ENCODE peak calls at places on chromosome X, in eight cellular contexts. X, Z, D, A, C, Y, O and K are unnamed samples.

GRCh38 chrX:3256868-3257267 is 89.6 kb downstream of the MXRA5 start:
- DNase-seq in X (no peak), Z (no peak), D (no peak), A (peak), C (no peak), Y (no peak), O (no peak), K (no peak)

GRCh38 chrX:85303544-85303943 is 59.8 kb downstream of the ZNF711 start:
- DNase-seq in X (no peak), Z (no peak), D (no peak), A (no peak), C (no peak), Y (no peak), O (no peak), K (no peak)

GRCh38 chrX:23341452-23341851 is 6.8 kb downstream of the PTCHD1 start:
- DNase-seq in X (no peak), Z (no peak), D (no peak), A (no peak), C (no peak), Y (no peak), O (no peak), K (no peak)

GRCh38 chrX:122934131-122934530 is 249.9 kb upstream of the GRIA3 start:
- DNase-seq in X (no peak), Z (no peak), D (no peak), A (no peak), C (no peak), Y (no peak), O (no peak), K (no peak)

GRCh38 chrX:115889121-115889890 is 281.2 kb upstream of the AGTR2 start:
- DNase-seq in X (no peak), Z (no peak), D (peak), A (no peak), C (no peak), Y (no peak), O (no peak), K (no peak)

GRCh38 chrX:40423299-40423698 is 157.5 kb upstream of the ATP6AP2 start:
- DNase-seq in X (no peak), Z (no peak), D (peak), A (no peak), C (no peak), Y (no peak), O (no peak), K (no peak)

GRCh38 chrX:11755724-11756123 is 2.3 kb upstream of the MSL3 start:
- DNase-seq in X (no peak), Z (no peak), D (no peak), A (no peak), C (no peak), Y (no peak), O (no peak), K (no peak)

GRCh38 chrX:43068639-43069038 is 290.7 kb upstream of the PPP1R2C start:
- DNase-seq in X (no peak), Z (no peak), D (no peak), A (no peak), C (no peak), Y (no peak), O (no peak), K (no peak)

GRCh38 chrX:67604979-67605703 is 61.3 kb downstream of the AR start:
- DNase-seq in X (no peak), Z (peak), D (no peak), A (no peak), C (peak), Y (no peak), O (no peak), K (peak)

GRCh38 chrX:68681443-68681941 is 34.0 kb downstream of the STARD8 start:
- DNase-seq in X (no peak), Z (no peak), D (no peak), A (peak), C (no peak), Y (peak), O (no peak), K (no peak)

GRCh38 chrX:125953769-125954168 is 212.3 kb downstream of the DCAF12L2 start:
- DNase-seq in X (no peak), Z (no peak), D (no peak), A (no peak), C (no peak), Y (no peak), O (no peak), K (no peak)

GRCh38 chrX:140500427-140500826 is 4.4 kb downstream of the SOX3 start:
- DNase-seq in X (no peak), Z (no peak), D (no peak), A (no peak), C (no peak), Y (peak), O (no peak), K (no peak)

GRCh38 chrX:17826609-17827496 is 34.2 kb downstream of the RAI2 start:
- DNase-seq in X (no peak), Z (no peak), D (no peak), A (no peak), C (no peak), Y (no peak), O (no peak), K (no peak)

GRCh38 chrX:115561605-115562491 is 874 bp downstream of the PLS3 start:
- DNase-seq in X (peak), Z (peak), D (peak), A (peak), C (peak), Y (no peak), O (no peak), K (no peak)

GRCh38 chrX:53479295-53479694 is 45.1 kb upstream of the HSD17B10 start:
- DNase-seq in X (no peak), Z (peak), D (no peak), A (no peak), C (no peak), Y (peak), O (no peak), K (no peak)

GRCh38 chrX:139932077-139932900 is 564 bp downstream of the ATP11C start:
- DNase-seq in X (peak), Z (peak), D (no peak), A (peak), C (peak), Y (peak), O (peak), K (peak)

GRCh38 chrX:31590581-31591113 is 518.8 kb upstream of the FTHL17 start:
- DNase-seq in X (no peak), Z (no peak), D (no peak), A (no peak), C (peak), Y (no peak), O (no peak), K (no peak)

GRCh38 chrX:21944136-21944615 is 3.7 kb downstream of the SMS start:
- DNase-seq in X (no peak), Z (no peak), D (peak), A (no peak), C (no peak), Y (no peak), O (no peak), K (no peak)

GRCh38 chrX:132272826-132273225 is 53.6 kb upstream of the RAP2C start:
- DNase-seq in X (no peak), Z (no peak), D (no peak), A (no peak), C (no peak), Y (no peak), O (no peak), K (no peak)

GRCh38 chrX:132615396-132616131 is 126.7 kb upstream of the MBNL3 start:
- DNase-seq in X (peak), Z (peak), D (peak), A (peak), C (peak), Y (peak), O (no peak), K (peak)

GRCh38 chrX:100658936-100659335 is 14.9 kb downstream of the SRPX2 start:
- DNase-seq in X (no peak), Z (no peak), D (no peak), A (no peak), C (peak), Y (no peak), O (no peak), K (no peak)

GRCh38 chrX:50941638-50942037 is 31.1 kb downstream of the BMP15 start:
- DNase-seq in X (no peak), Z (peak), D (no peak), A (no peak), C (no peak), Y (peak), O (no peak), K (no peak)

GRCh38 chrX:128518508-128518907 is 466.3 kb upstream of the ACTRT1 start:
- DNase-seq in X (no peak), Z (peak), D (no peak), A (no peak), C (peak), Y (peak), O (no peak), K (no peak)

GRCh38 chrX:65601126-65601525 is 66.3 kb upstream of the MSN start:
- DNase-seq in X (no peak), Z (no peak), D (no peak), A (no peak), C (no peak), Y (no peak), O (no peak), K (no peak)

GRCh38 chrX:150165776-150166610 is 197.1 kb upstream of the MAMLD1 start:
- DNase-seq in X (no peak), Z (no peak), D (no peak), A (no peak), C (no peak), Y (no peak), O (no peak), K (no peak)

GRCh38 chrX:3743821-3744439 is 30.5 kb upstream of the PRKX start:
- DNase-seq in X (no peak), Z (no peak), D (no peak), A (no peak), C (no peak), Y (peak), O (no peak), K (no peak)

GRCh38 chrX:106999002-106999975 is 723 bp downstream of the MORC4 start:
- DNase-seq in X (peak), Z (peak), D (peak), A (peak), C (peak), Y (peak), O (peak), K (peak)

GRCh38 chrX:132077912-132078311 is 49.9 kb downstream of the FRMD7 start:
- DNase-seq in X (no peak), Z (no peak), D (no peak), A (no peak), C (no peak), Y (no peak), O (no peak), K (no peak)

GRCh38 chrX:38206542-38206941 is 14.1 kb downstream of the SRPX start:
- DNase-seq in X (no peak), Z (no peak), D (no peak), A (no peak), C (no peak), Y (peak), O (no peak), K (no peak)

GRCh38 chrX:111823068-111823467 is 52.9 kb upstream of the TRPC5OS start:
- DNase-seq in X (no peak), Z (peak), D (no peak), A (no peak), C (no peak), Y (peak), O (no peak), K (peak)

GRCh38 chrX:2748171-2748814 is 3.5 kb upstream of the XG start:
- DNase-seq in X (no peak), Z (no peak), D (no peak), A (no peak), C (no peak), Y (no peak), O (no peak), K (no peak)

GRCh38 chrX:153763989-153764755 is at the start of gene PLXNB3:
- DNase-seq in X (peak), Z (peak), D (peak), A (peak), C (peak), Y (peak), O (peak), K (peak)
- TF ChIP-seq POLR2A in X (peak), Z (peak), D (peak), A (no peak), C (no peak), Y (no peak), O (no peak), K (no peak)

DNA sequence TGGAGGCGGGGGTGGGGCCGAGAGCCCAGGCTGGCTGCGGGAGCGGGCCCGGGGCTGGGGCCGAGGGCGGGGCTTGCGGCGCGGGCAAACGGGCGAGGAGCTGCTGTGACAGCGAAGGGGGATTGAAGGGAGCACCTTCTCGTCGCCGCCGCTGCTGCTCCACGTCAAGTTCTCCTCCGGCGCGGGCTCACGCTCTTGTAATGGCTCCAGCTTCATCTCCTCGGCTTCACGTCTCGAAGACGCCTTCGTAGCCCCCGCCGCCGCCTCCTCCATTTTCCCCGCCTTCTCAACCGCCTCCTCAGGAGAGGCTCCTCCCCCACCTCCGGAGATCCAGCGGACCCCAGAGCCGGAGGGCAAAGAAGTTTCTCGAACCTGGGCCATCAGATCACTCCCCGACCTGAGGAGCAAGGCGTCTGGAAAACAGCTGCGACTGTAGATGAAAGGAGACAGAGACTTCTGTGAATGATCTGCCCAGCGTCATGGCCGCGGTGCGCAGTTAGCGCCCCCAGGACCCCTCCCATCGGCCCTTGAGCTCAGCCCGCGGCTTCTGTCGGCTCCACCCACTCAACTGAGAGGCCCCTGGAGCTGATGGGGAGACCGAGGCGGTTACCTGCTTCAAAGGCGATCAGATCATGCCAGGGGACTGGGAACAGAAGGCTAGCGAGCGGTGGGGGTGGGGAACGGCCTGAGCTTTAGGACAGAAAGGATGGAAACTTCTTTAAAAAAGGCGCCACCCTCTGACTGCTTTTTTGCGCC is 911 bp downstream of the USP51 start:
- DNase-seq in X (peak), Z (peak), D (peak), A (peak), C (peak), Y (peak), O (peak), K (peak)
- TF ChIP-seq POLR2A in X (peak), Z (no peak), D (peak), A (no peak), C (no peak), Y (no peak), O (peak), K (peak)

GRCh38 chrX:155026727-155027508 is at the start of gene FUNDC2:
- DNase-seq in X (peak), Z (peak), D (peak), A (peak), C (peak), Y (peak), O (peak), K (peak)

GRCh38 chrX:155023907-155024833 is 1.6 kb upstream of the F8 start:
- DNase-seq in X (no peak), Z (no peak), D (no peak), A (no peak), C (no peak), Y (peak), O (no peak), K (no peak)

GRCh38 chrX:155020591-155020990 is 1.9 kb downstream of the F8 start:
- DNase-seq in X (no peak), Z (no peak), D (no peak), A (no peak), C (no peak), Y (no peak), O (no peak), K (no peak)

GRCh38 chrX:155026420-155026726 is 271 bp upstream of the FUNDC2 start:
- DNase-seq in X (no peak), Z (no peak), D (no peak), A (no peak), C (no peak), Y (no peak), O (no peak), K (no peak)

GRCh38 chrX:155022587-155022986 is at the start of gene F8:
- DNase-seq in X (no peak), Z (no peak), D (no peak), A (no peak), C (no peak), Y (no peak), O (no peak), K (no peak)
- TF ChIP-seq POLR2A in X (no peak), Z (no peak), D (peak), A (no peak), C (no peak), Y (no peak), O (no peak), K (no peak)

GRCh38 chrX:129738466-129739308 is at the start of gene XPNPEP2:
- DNase-seq in X (peak), Z (no peak), D (no peak), A (peak), C (no peak), Y (no peak), O (no peak), K (no peak)
- TF ChIP-seq POLR2A in X (no peak), Z (no peak), D (no peak), A (no peak), C (no peak), Y (no peak), O (no peak), K (no peak)

GRCh38 chrX:10186355-10186754 is 29.6 kb downstream of the CLCN4 start:
- DNase-seq in X (no peak), Z (no peak), D (no peak), A (no peak), C (no peak), Y (no peak), O (no peak), K (no peak)

GRCh38 chrX:10189317-10190268 is 32.8 kb downstream of the CLCN4 start:
- DNase-seq in X (peak), Z (peak), D (peak), A (peak), C (peak), Y (peak), O (peak), K (peak)

GRCh38 chrX:10190367-10190766 is 33.6 kb downstream of the CLCN4 start:
- DNase-seq in X (peak), Z (peak), D (peak), A (peak), C (peak), Y (peak), O (no peak), K (no peak)

GRCh38 chrX:10187421-10187820 is 30.6 kb downstream of the CLCN4 start:
- DNase-seq in X (no peak), Z (no peak), D (no peak), A (no peak), C (no peak), Y (no peak), O (no peak), K (no peak)
- TF ChIP-seq POLR2A in X (no peak), Z (no peak), D (no peak), A (no peak), C (no peak), Y (no peak), O (no peak), K (no peak)

GRCh38 chrX:49001521-49002090 is 458 bp downstream of the GRIPAP1 start:
- DNase-seq in X (peak), Z (peak), D (peak), A (peak), C (peak), Y (peak), O (no peak), K (peak)

GRCh38 chrX:49000640-49001039 is 1.4 kb downstream of the GRIPAP1 start:
- DNase-seq in X (no peak), Z (no peak), D (no peak), A (no peak), C (no peak), Y (no peak), O (no peak), K (no peak)

GRCh38 chrX:48999030-48999429 is 3.0 kb downstream of the GRIPAP1 start:
- DNase-seq in X (no peak), Z (no peak), D (no peak), A (no peak), C (no peak), Y (no peak), O (no peak), K (no peak)

GRCh38 chrX:49003696-49004095 is 1.6 kb upstream of the GRIPAP1 start:
- DNase-seq in X (no peak), Z (no peak), D (no peak), A (no peak), C (no peak), Y (no peak), O (no peak), K (no peak)

GRCh38 chrX:49002091-49002935 is at the start of gene GRIPAP1:
- DNase-seq in X (peak), Z (peak), D (peak), A (peak), C (peak), Y (peak), O (peak), K (peak)
- TF ChIP-seq POLR2A in X (peak), Z (peak), D (peak), A (no peak), C (no peak), Y (peak), O (peak), K (peak)

GRCh38 chrX:9907645-9908387 is 59.3 kb upstream of the CLDN34 start:
- DNase-seq in X (no peak), Z (no peak), D (no peak), A (no peak), C (peak), Y (peak), O (no peak), K (no peak)
- TF ChIP-seq POLR2A in X (no peak), Z (no peak), D (no peak), A (no peak), C (no peak), Y (no peak), O (no peak), K (no peak)

DNA sequence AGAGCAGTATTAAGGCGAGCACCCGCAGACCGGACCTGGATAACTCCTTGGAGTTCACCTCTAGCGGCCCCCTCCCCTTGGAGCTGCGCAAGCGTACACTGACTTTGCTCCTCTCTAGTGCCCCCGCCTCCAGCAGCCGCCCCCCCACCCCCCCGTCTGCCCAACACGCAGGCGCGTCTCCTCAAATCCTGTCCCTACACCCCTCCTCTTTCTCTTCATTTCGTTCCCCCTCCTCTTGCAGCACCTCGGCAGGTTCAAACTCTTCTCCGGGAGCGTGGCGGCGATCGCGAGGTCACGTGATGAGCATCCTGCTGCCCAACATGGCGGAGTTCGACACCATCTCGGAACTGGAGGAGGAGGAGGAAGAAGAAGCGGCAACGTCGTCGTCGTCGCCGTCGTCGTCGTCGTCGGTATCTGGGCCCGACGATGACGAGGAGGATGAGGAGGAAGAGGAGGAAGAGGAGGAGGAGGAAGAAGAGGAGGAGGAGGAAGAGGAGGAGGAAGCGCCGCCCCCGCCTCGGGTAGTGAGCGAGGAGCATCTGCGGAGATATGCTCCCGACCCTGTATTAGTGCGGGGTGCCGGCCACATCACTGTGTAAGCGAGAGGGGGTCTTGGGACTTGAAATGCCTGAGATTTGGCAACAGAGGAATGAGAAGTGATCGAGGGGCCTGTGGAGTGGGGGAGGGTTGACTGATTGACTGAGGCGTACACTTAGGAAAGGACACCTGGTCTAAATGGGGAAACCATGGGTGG is at the start of gene CHIC1:
- DNase-seq in X (peak), Z (peak), D (peak), A (peak), C (peak), Y (no peak), O (peak), K (peak)
- TF ChIP-seq POLR2A in X (peak), Z (peak), D (no peak), A (no peak), C (no peak), Y (no peak), O (no peak), K (peak)